ENCODE peak calls at places on chromosomes 4 and X, in four cellular contexts. N, T, V and R are unnamed samples.

GRCh38 chrX:115583730-115584004 is 22.7 kb downstream of the PLS3 start:
- DNase-seq in N (no peak), T (no peak), V (no peak), R (no peak)

GRCh38 chrX:10486373-10486772 is 134.0 kb downstream of the MID1 start:
- DNase-seq in N (no peak), T (no peak), V (no peak), R (no peak)

GRCh38 chr4:125390126-125390525 is 75.4 kb downstream of the FAT4 start:
- DNase-seq in N (no peak), T (no peak), V (no peak), R (no peak)

GRCh38 chrX:8988456-8988855 is 45.5 kb downstream of the FAM9B start:
- DNase-seq in N (no peak), T (peak), V (no peak), R (no peak)

GRCh38 chr4:125836597-125837195 is 521.9 kb downstream of the FAT4 start:
- DNase-seq in N (peak), T (no peak), V (no peak), R (no peak)

GRCh38 chrX:132483523-132483922 is 5.3 kb downstream of the MBNL3 start:
- DNase-seq in N (no peak), T (no peak), V (no peak), R (no peak)

GRCh38 chr4:26459054-26459755 is 31.1 kb downstream of the CCKAR start:
- DNase-seq in N (no peak), T (no peak), V (peak), R (no peak)

GRCh38 chrX:132373610-132374009 is 115.2 kb downstream of the MBNL3 start:
- DNase-seq in N (no peak), T (no peak), V (no peak), R (no peak)

GRCh38 chrX:101265869-101266428 is 25.2 kb downstream of the TAF7L start:
- DNase-seq in N (no peak), T (no peak), V (no peak), R (no peak)

GRCh38 chr4:164596927-164597326 is 157.0 kb upstream of the SMIM31 start:
- DNase-seq in N (no peak), T (no peak), V (no peak), R (no peak)

GRCh38 chr4:3043272-3044020 is 30.9 kb downstream of the HTT-AS start:
- DNase-seq in N (no peak), T (no peak), V (no peak), R (no peak)

GRCh38 chr4:83516042-83516772 is 19.7 kb upstream of the GPAT3 start:
- DNase-seq in N (no peak), T (no peak), V (no peak), R (no peak)

GRCh38 chr4:11106769-11107168 is 321.9 kb downstream of the HS3ST1 start:
- DNase-seq in N (no peak), T (no peak), V (no peak), R (no peak)

GRCh38 chr4:157664726-157665125 is 444.2 kb downstream of the GRIA2 start:
- DNase-seq in N (no peak), T (no peak), V (no peak), R (no peak)

GRCh38 chr4:137688651-137689050 is 156.4 kb upstream of the PCDH18 start:
- DNase-seq in N (no peak), T (no peak), V (no peak), R (no peak)

GRCh38 chrX:153400146-153401132 is 711 bp downstream of the PNMA6E start:
- DNase-seq in N (peak), T (peak), V (peak), R (peak)

GRCh38 chr4:40629401-40630334 is at the start of gene RBM47:
- DNase-seq in N (peak), T (peak), V (peak), R (peak)

GRCh38 chr4:147814334-147814733 is 82.4 kb downstream of the ARHGAP10 start:
- DNase-seq in N (no peak), T (no peak), V (no peak), R (no peak)

GRCh38 chr4:38017579-38017978 is 57.4 kb downstream of the PTTG2 start:
- DNase-seq in N (no peak), T (no peak), V (no peak), R (no peak)

GRCh38 chr4:48243897-48244296 is 25.7 kb downstream of the TEC start:
- DNase-seq in N (no peak), T (no peak), V (no peak), R (no peak)

GRCh38 chrX:48976086-48976485 is 4.4 kb upstream of the KCND1 start:
- DNase-seq in N (no peak), T (no peak), V (no peak), R (no peak)

GRCh38 chr4:8087921-8088495 is 70.6 kb downstream of the ABLIM2 start:
- DNase-seq in N (no peak), T (no peak), V (no peak), R (no peak)

GRCh38 chr4:52780206-52780605 is 29.0 kb upstream of the ERVMER34-1 start:
- DNase-seq in N (no peak), T (no peak), V (no peak), R (no peak)

GRCh38 chrX:25726539-25726938 is 411.6 kb upstream of the MAGEB18 start:
- DNase-seq in N (no peak), T (no peak), V (no peak), R (no peak)

GRCh38 chrX:25717122-25717521 is 421.0 kb upstream of the MAGEB18 start:
- DNase-seq in N (no peak), T (no peak), V (no peak), R (no peak)

GRCh38 chrX:25721564-25721963 is 416.6 kb upstream of the MAGEB18 start:
- DNase-seq in N (no peak), T (no peak), V (no peak), R (no peak)
- TF ChIP-seq CTCF in N (peak), T (no peak), V (peak), R (peak)

DNA sequence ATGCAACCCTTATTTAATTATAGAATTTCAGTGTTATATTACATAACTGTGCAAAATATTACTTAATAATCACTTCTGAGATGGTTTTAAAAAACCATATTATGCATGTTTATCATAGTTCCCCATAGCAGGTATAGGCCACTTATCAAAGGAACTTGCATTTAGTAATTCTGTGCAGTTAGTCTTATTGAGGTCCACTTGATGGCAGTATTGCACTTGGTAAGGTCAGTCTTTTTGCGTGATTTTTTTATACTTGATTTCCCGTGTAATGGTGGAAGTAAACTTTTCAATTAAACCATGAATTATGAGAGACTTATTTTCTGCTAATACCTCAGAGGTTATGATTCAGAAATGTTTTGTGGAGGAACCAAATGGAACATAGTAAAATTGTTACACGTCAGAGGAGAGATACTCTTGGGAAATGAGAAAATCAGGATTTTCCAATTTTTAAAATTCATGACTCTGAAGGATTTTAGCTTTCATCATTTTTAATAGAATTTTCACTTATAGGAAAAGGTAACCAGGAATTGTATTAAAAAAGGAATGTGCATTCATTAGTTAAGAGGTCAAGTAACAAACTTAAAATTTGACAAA is 230.0 kb downstream of the CCSER1 start:
- DNase-seq in N (no peak), T (no peak), V (no peak), R (no peak)
- TF ChIP-seq CTCF in N (peak), T (peak), V (peak), R (peak)

DNA sequence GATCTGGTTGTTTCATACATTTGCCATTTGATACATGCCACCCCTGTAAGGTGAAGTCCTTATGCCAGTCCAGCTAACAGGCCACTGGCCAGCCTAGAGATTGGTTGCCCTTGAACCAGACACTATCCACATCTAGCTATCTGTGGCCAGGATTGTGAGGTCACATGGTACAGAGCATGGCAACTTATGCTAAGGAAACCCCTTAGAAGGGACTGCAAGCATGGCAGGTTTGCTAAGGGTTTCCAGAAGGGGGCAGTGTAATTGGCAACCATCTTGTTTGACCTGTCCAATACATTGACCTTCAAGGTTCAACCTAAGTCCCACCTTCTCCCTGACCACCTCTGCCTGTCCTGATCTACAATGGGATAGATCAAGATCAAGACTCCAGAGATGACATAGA is 47.5 kb downstream of the SMC1A start:
- DNase-seq in N (no peak), T (no peak), V (no peak), R (no peak)
- TF ChIP-seq CTCF in N (peak), T (no peak), V (no peak), R (no peak)

DNA sequence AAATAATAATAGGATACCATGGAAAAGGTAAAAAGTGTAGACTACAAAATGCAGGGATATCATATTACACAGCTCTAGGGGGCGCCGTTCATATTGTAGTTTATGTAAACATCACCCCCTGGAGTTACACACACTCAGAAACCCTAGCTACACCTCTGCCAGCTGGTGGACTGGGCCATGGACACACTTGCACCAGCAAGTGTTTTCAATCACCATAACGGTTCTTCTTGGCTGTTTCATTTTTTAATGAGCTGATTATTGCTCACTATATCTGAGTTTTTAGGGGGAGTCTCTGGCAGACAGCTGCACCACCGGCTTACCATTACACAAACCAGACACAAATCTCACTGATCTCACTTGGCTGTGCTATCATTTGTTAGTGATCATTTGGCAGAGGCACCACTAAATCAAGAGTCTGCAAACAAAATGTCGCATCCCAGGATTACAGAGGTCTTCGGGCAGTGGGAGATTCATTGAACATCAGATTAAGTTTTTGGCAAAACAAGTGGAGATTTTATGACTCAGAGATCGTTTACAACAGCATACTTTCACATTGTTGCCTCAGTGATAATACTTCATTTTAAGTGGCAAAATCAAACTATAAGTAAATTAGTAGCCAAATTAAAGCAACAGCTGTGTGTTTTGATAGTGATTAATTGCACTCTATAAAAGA is 185.7 kb downstream of the UNC5C start:
- DNase-seq in N (peak), T (no peak), V (no peak), R (peak)
- TF ChIP-seq CTCF in N (peak), T (no peak), V (peak), R (peak)

GRCh38 chr4:158894826-158895225 is 126.0 kb downstream of the FNIP2 start:
- DNase-seq in N (no peak), T (no peak), V (no peak), R (no peak)

GRCh38 chr4:158890294-158890693 is 121.5 kb downstream of the FNIP2 start:
- DNase-seq in N (no peak), T (no peak), V (no peak), R (no peak)

GRCh38 chr4:158896459-158897238 is 127.8 kb downstream of the FNIP2 start:
- DNase-seq in N (no peak), T (no peak), V (no peak), R (no peak)

GRCh38 chr4:158891256-158891655 is 122.4 kb downstream of the FNIP2 start:
- DNase-seq in N (no peak), T (no peak), V (no peak), R (no peak)

DNA sequence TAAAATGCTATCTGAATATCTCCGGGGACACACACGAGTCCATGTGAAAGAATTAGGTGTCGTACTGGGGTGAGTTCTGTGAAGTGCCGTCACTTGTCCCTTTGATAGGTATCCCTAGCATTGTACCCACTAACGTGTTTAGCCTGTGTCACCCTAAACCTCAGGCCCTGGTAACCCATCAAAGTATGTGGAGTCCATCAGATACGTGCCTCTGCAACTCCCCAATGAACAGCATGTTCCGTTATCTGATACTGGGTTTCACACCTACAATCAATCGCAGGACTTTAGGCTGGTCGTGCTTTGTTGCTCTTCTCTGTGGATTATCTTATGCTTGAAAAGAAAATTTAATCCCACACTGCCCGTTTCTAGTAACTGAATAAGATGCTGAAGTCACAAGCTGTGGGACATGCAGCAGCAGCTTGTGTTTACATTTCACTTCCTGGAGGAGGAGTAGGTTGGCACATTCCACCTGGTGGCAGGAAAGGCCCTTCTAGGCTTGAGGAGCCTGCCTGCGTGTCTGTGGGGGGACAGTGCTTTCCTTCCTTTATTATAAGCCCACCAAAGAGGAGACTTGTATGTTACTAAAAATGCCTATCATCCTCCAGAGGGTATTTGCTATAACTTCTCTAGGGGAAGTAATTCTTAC is 127.1 kb downstream of the FNIP2 start:
- DNase-seq in N (no peak), T (no peak), V (no peak), R (no peak)
- TF ChIP-seq CTCF in N (peak), T (peak), V (peak), R (no peak)

GRCh38 chr4:67668315-67668714 is 32.6 kb downstream of the UBA6 start:
- DNase-seq in N (no peak), T (no peak), V (no peak), R (no peak)

GRCh38 chr4:67678612-67679011 is 22.3 kb downstream of the UBA6 start:
- DNase-seq in N (no peak), T (no peak), V (no peak), R (no peak)

GRCh38 chr4:67674098-67674497 is 26.9 kb downstream of the UBA6 start:
- DNase-seq in N (no peak), T (no peak), V (no peak), R (no peak)
- TF ChIP-seq CTCF in N (peak), T (no peak), V (peak), R (no peak)

GRCh38 chr4:139806929-139807328 is 141.3 kb downstream of the MGST2 start:
- DNase-seq in N (no peak), T (no peak), V (no peak), R (no peak)
- TF ChIP-seq CTCF in N (no peak), T (no peak), V (peak), R (no peak)

GRCh38 chr4:102312447-102312846 is 32.8 kb downstream of the SLC39A8 start:
- DNase-seq in N (no peak), T (no peak), V (no peak), R (no peak)

GRCh38 chr4:102311407-102311806 is 33.9 kb downstream of the SLC39A8 start:
- DNase-seq in N (no peak), T (no peak), V (no peak), R (no peak)

GRCh38 chr4:102302762-102303161 is 42.5 kb downstream of the SLC39A8 start:
- DNase-seq in N (no peak), T (no peak), V (no peak), R (no peak)

GRCh38 chr4:102311912-102312311 is 33.4 kb downstream of the SLC39A8 start:
- DNase-seq in N (no peak), T (no peak), V (no peak), R (no peak)

GRCh38 chr4:102308032-102308799 is 37.1 kb downstream of the SLC39A8 start:
- DNase-seq in N (peak), T (peak), V (no peak), R (no peak)
- TF ChIP-seq CTCF in N (no peak), T (no peak), V (no peak), R (no peak)